ENCODE peak calls at places on chromosomes 11 and 22, in ten cellular contexts. T is heart left ventricle; G is myocyte; L is MM.1S; S is NCI-H2029; E is mammary epithelial cell; Q is M059J; W is AG08396; X is stimulated activated CD4-positive, alpha-beta T cell treated with anti-CD3 and anti-CD28 coated beads, Interleukin-2, amount 100 ng/mL, for 48 hours; D is fibroblast of the aortic adventitia. O is an unnamed sample.

GRCh38 chr22:24592846-24593809 is at the start of gene LRRC75B:
- DNase-seq in E (peak; percentile 79), L (peak; percentile 34), W (peak; percentile 97), Q (peak; percentile 57), G (peak; percentile 86), X (peak; percentile 31), T (peak; percentile 88), S (peak; percentile 27), D (peak; percentile 86), O (peak; percentile 88)

GRCh38 chr22:47933226-47933625 is 1170.8 kb downstream of the TBC1D22A start:
- DNase-seq in T (no peak), G (no peak), W (no peak), S (no peak), L (no peak), X (no peak), E (no peak), Q (no peak), D (no peak), O (peak; percentile 9)

GRCh38 chr22:42937164-42937854 is 77.6 kb downstream of the PACSIN2 start:
- DNase-seq in X (peak; percentile 23), D (peak; percentile 73), L (peak; percentile 58), S (no peak), E (peak; percentile 88), T (no peak), G (peak; percentile 68), W (peak; percentile 73), Q (peak; percentile 88), O (peak; percentile 76)

GRCh38 chr11:9574806-9575530 is 1.5 kb downstream of the WEE1 start:
- DNase-seq in G (peak; percentile 92), D (peak; percentile 93), L (peak; percentile 43), X (no peak), T (peak; percentile 74), Q (peak; percentile 93), S (peak; percentile 73), E (peak; percentile 86), W (peak; percentile 74), O (peak; percentile 37)

GRCh38 chr22:47808886-47809620 is 1046.6 kb downstream of the TBC1D22A start:
- DNase-seq in T (no peak), S (no peak), L (no peak), E (no peak), G (no peak), W (no peak), Q (no peak), X (no peak), D (no peak), O (no peak)

GRCh38 chr11:363948-364761 is 5.1 kb upstream of the B4GALNT4 start:
- DNase-seq in S (peak; percentile 89), G (peak; percentile 33), D (peak; percentile 25), L (peak; percentile 70), W (peak; percentile 64), Q (peak; percentile 79), T (no peak), X (peak; percentile 43), E (peak; percentile 83), O (peak; percentile 54)

GRCh38 chr11:43852057-43852636 is 28.5 kb upstream of the ALKBH3 start:
- DNase-seq in X (peak; percentile 60), S (no peak), D (peak; percentile 88), Q (peak; percentile 78), G (peak; percentile 74), L (peak; percentile 67), T (peak; percentile 21), E (peak; percentile 59), W (peak; percentile 65), O (peak; percentile 41)

GRCh38 chr11:9760180-9760550 is 96.3 kb downstream of the SWAP70 start:
- DNase-seq in X (no peak), Q (peak; percentile 92), W (peak; percentile 80), T (peak; percentile 91), E (peak; percentile 23), D (peak; percentile 97), L (no peak), S (no peak), G (peak; percentile 98), O (peak; percentile 67)